ENCODE peak calls at places on chromosome 7, in six cellular contexts. One of them, this sample, is unnamed.
A peak's percentile ranks its signal among the peaks of the same experiment; 100 is the strongest.

GRCh38 chr7:92840309-92840708 is 3.9 kb upstream of the CDK6 start:
- DNase-seq in keratinocyte: no peak
- DNase-seq in fibroblast of lung: no peak
- DNase-seq in MM.1S: no peak
- DNase-seq in neural progenitor cell: peak; percentile 28
- DNase-seq in H1: no peak
- DNase-seq in this sample: no peak

GRCh38 chr7:46152671-46153070 is 231.6 kb upstream of the IGFBP3 start:
- DNase-seq in keratinocyte: no peak
- DNase-seq in fibroblast of lung: no peak
- DNase-seq in MM.1S: peak; percentile 70
- DNase-seq in neural progenitor cell: no peak
- DNase-seq in H1: no peak
- DNase-seq in this sample: peak; percentile 43

GRCh38 chr7:55261386-55261770 is 103.8 kb upstream of the LANCL2 start:
- DNase-seq in keratinocyte: no peak
- DNase-seq in fibroblast of lung: no peak
- DNase-seq in MM.1S: no peak
- DNase-seq in neural progenitor cell: no peak
- DNase-seq in H1: no peak
- DNase-seq in this sample: no peak

GRCh38 chr7:25976630-25977029 is 175.4 kb upstream of the NFE2L3 start:
- DNase-seq in keratinocyte: no peak
- DNase-seq in fibroblast of lung: no peak
- DNase-seq in MM.1S: no peak
- DNase-seq in neural progenitor cell: no peak
- DNase-seq in H1: no peak
- DNase-seq in this sample: no peak

GRCh38 chr7:12422449-12423320 is 19.0 kb upstream of the VWDE start:
- DNase-seq in keratinocyte: no peak
- DNase-seq in fibroblast of lung: peak; percentile 49
- DNase-seq in MM.1S: no peak
- DNase-seq in neural progenitor cell: no peak
- DNase-seq in H1: no peak
- DNase-seq in this sample: no peak

GRCh38 chr7:110850239-110850638 is 240.7 kb upstream of the LRRN3 start:
- DNase-seq in keratinocyte: no peak
- DNase-seq in fibroblast of lung: no peak
- DNase-seq in MM.1S: no peak
- DNase-seq in neural progenitor cell: no peak
- DNase-seq in H1: no peak
- DNase-seq in this sample: no peak

GRCh38 chr7:124411796-124412195 is 353.8 kb downstream of the GPR37 start:
- DNase-seq in keratinocyte: no peak
- DNase-seq in fibroblast of lung: no peak
- DNase-seq in MM.1S: peak; percentile 86
- DNase-seq in neural progenitor cell: no peak
- DNase-seq in H1: no peak
- DNase-seq in this sample: no peak

GRCh38 chr7:43922726-43923125 is 3.5 kb upstream of the UBE2D4 start:
- DNase-seq in keratinocyte: no peak
- DNase-seq in fibroblast of lung: no peak
- DNase-seq in MM.1S: no peak
- DNase-seq in neural progenitor cell: no peak
- DNase-seq in H1: no peak
- DNase-seq in this sample: no peak

GRCh38 chr7:47483604-47484273 is 98.2 kb downstream of the TNS3 start:
- DNase-seq in keratinocyte: no peak
- DNase-seq in fibroblast of lung: peak; percentile 74
- DNase-seq in MM.1S: no peak
- DNase-seq in neural progenitor cell: no peak
- DNase-seq in H1: no peak
- DNase-seq in this sample: peak; percentile 55

GRCh38 chr7:27249724-27250636 is 7.4 kb downstream of the EVX1 start:
- DNase-seq in keratinocyte: no peak
- DNase-seq in fibroblast of lung: no peak
- DNase-seq in MM.1S: no peak
- DNase-seq in neural progenitor cell: peak; percentile 77
- DNase-seq in H1: no peak
- DNase-seq in this sample: no peak

GRCh38 chr7:156654511-156655231 is 14.1 kb downstream of the RNF32 start:
- DNase-seq in keratinocyte: no peak
- DNase-seq in fibroblast of lung: no peak
- DNase-seq in MM.1S: no peak
- DNase-seq in neural progenitor cell: peak; percentile 58
- DNase-seq in H1: no peak
- DNase-seq in this sample: no peak

GRCh38 chr7:139854803-139855497 is 25.9 kb downstream of the TBXAS1 start:
- DNase-seq in keratinocyte: no peak
- DNase-seq in fibroblast of lung: no peak
- DNase-seq in MM.1S: no peak
- DNase-seq in neural progenitor cell: no peak
- DNase-seq in H1: no peak
- DNase-seq in this sample: no peak

GRCh38 chr7:19268737-19269136 is 123.5 kb upstream of the FERD3L start:
- DNase-seq in keratinocyte: no peak
- DNase-seq in fibroblast of lung: peak; percentile 50
- DNase-seq in MM.1S: no peak
- DNase-seq in neural progenitor cell: no peak
- DNase-seq in H1: no peak
- DNase-seq in this sample: no peak

GRCh38 chr7:111025013-111025412 is 65.9 kb upstream of the LRRN3 start:
- DNase-seq in keratinocyte: no peak
- DNase-seq in fibroblast of lung: no peak
- DNase-seq in MM.1S: peak; percentile 95
- DNase-seq in neural progenitor cell: no peak
- DNase-seq in H1: no peak
- DNase-seq in this sample: no peak

GRCh38 chr7:16062269-16062668 is 359.1 kb downstream of the CRPPA start:
- DNase-seq in keratinocyte: no peak
- DNase-seq in fibroblast of lung: peak; percentile 77
- DNase-seq in MM.1S: no peak
- DNase-seq in neural progenitor cell: no peak
- DNase-seq in H1: no peak
- DNase-seq in this sample: no peak

GRCh38 chr7:13099197-13099795 is 411.9 kb downstream of the ARL4A start:
- DNase-seq in keratinocyte: peak; percentile 13
- DNase-seq in fibroblast of lung: no peak
- DNase-seq in MM.1S: no peak
- DNase-seq in neural progenitor cell: no peak
- DNase-seq in H1: no peak
- DNase-seq in this sample: no peak

GRCh38 chr7:102875700-102876192 is 37.1 kb upstream of the LRRC17 start:
- DNase-seq in keratinocyte: peak; percentile 98
- DNase-seq in fibroblast of lung: peak; percentile 95
- DNase-seq in MM.1S: no peak
- DNase-seq in neural progenitor cell: no peak
- DNase-seq in H1: peak; percentile 10
- DNase-seq in this sample: peak; percentile 50

GRCh38 chr7:77757589-77757988 is 40.6 kb downstream of the TMEM60 start:
- DNase-seq in keratinocyte: no peak
- DNase-seq in fibroblast of lung: no peak
- DNase-seq in MM.1S: peak; percentile 15
- DNase-seq in neural progenitor cell: no peak
- DNase-seq in H1: no peak
- DNase-seq in this sample: no peak

GRCh38 chr7:1276626-1277175 is 44.0 kb downstream of the UNCX start:
- DNase-seq in keratinocyte: no peak
- DNase-seq in fibroblast of lung: no peak
- DNase-seq in MM.1S: no peak
- DNase-seq in neural progenitor cell: no peak
- DNase-seq in H1: no peak
- DNase-seq in this sample: no peak

GRCh38 chr7:6392712-6393666 is 54.8 kb downstream of the DAGLB start:
- DNase-seq in keratinocyte: peak; percentile 32
- DNase-seq in fibroblast of lung: peak; percentile 94
- DNase-seq in MM.1S: no peak
- DNase-seq in neural progenitor cell: no peak
- DNase-seq in H1: no peak
- DNase-seq in this sample: no peak

GRCh38 chr7:121369462-121369861 is 26.6 kb downstream of the FAM3C start:
- DNase-seq in keratinocyte: no peak
- DNase-seq in fibroblast of lung: peak; percentile 69
- DNase-seq in MM.1S: peak; percentile 67
- DNase-seq in neural progenitor cell: no peak
- DNase-seq in H1: no peak
- DNase-seq in this sample: no peak

GRCh38 chr7:143216151-143216550 is 5.7 kb upstream of the TAS2R40 start:
- DNase-seq in keratinocyte: no peak
- DNase-seq in fibroblast of lung: no peak
- DNase-seq in MM.1S: no peak
- DNase-seq in neural progenitor cell: no peak
- DNase-seq in H1: no peak
- DNase-seq in this sample: no peak

GRCh38 chr7:116955340-116955739 is 2.0 kb downstream of the ST7 start:
- DNase-seq in keratinocyte: no peak
- DNase-seq in fibroblast of lung: no peak
- DNase-seq in MM.1S: no peak
- DNase-seq in neural progenitor cell: no peak
- DNase-seq in H1: no peak
- DNase-seq in this sample: no peak

GRCh38 chr7:44281811-44282600 is 43.4 kb downstream of the CAMK2B start:
- DNase-seq in keratinocyte: no peak
- DNase-seq in fibroblast of lung: no peak
- DNase-seq in MM.1S: no peak
- DNase-seq in neural progenitor cell: no peak
- DNase-seq in H1: no peak
- DNase-seq in this sample: peak; percentile 38

GRCh38 chr7:155002411-155003214 is at the start of gene PAXIP1:
- DNase-seq in keratinocyte: no peak
- DNase-seq in fibroblast of lung: no peak
- DNase-seq in MM.1S: peak; percentile 77
- DNase-seq in neural progenitor cell: peak; percentile 92
- DNase-seq in H1: no peak
- DNase-seq in this sample: peak; percentile 79

GRCh38 chr7:144763291-144763690 is 72.6 kb downstream of the TPK1 start:
- DNase-seq in keratinocyte: no peak
- DNase-seq in fibroblast of lung: no peak
- DNase-seq in MM.1S: no peak
- DNase-seq in neural progenitor cell: no peak
- DNase-seq in H1: no peak
- DNase-seq in this sample: no peak

GRCh38 chr7:2607913-2608899 is 23.6 kb upstream of the TTYH3 start:
- DNase-seq in keratinocyte: no peak
- DNase-seq in fibroblast of lung: no peak
- DNase-seq in MM.1S: no peak
- DNase-seq in neural progenitor cell: no peak
- DNase-seq in H1: no peak
- DNase-seq in this sample: no peak

GRCh38 chr7:151088856-151089699 is 2.8 kb downstream of the AGAP3 start:
- DNase-seq in keratinocyte: no peak
- DNase-seq in fibroblast of lung: peak; percentile 70
- DNase-seq in MM.1S: no peak
- DNase-seq in neural progenitor cell: peak; percentile 75
- DNase-seq in H1: no peak
- DNase-seq in this sample: no peak

GRCh38 chr7:115252461-115252860 is 330.6 kb downstream of the MDFIC start:
- DNase-seq in keratinocyte: no peak
- DNase-seq in fibroblast of lung: no peak
- DNase-seq in MM.1S: no peak
- DNase-seq in neural progenitor cell: no peak
- DNase-seq in H1: no peak
- DNase-seq in this sample: no peak

GRCh38 chr7:142709921-142710320 is 39.4 kb upstream of the PRSS1 start:
- DNase-seq in keratinocyte: no peak
- DNase-seq in fibroblast of lung: no peak
- DNase-seq in MM.1S: no peak
- DNase-seq in neural progenitor cell: no peak
- DNase-seq in H1: no peak
- DNase-seq in this sample: no peak

GRCh38 chr7:149559711-149560110 is 62.1 kb upstream of the ZNF746 start:
- DNase-seq in keratinocyte: peak; percentile 38
- DNase-seq in fibroblast of lung: peak; percentile 77
- DNase-seq in MM.1S: no peak
- DNase-seq in neural progenitor cell: no peak
- DNase-seq in H1: no peak
- DNase-seq in this sample: no peak

GRCh38 chr7:107147464-107148214 is 21.2 kb upstream of the HBP1 start:
- DNase-seq in keratinocyte: no peak
- DNase-seq in fibroblast of lung: peak; percentile 57
- DNase-seq in MM.1S: peak; percentile 68
- DNase-seq in neural progenitor cell: peak; percentile 50
- DNase-seq in H1: no peak
- DNase-seq in this sample: peak; percentile 59
- TF ChIP-seq CTCF in keratinocyte: peak; percentile 67
- TF ChIP-seq CTCF in fibroblast of lung: peak; percentile 75
- TF ChIP-seq CTCF in MM.1S: peak; percentile 85
- TF ChIP-seq CTCF in neural progenitor cell: peak; percentile 68
- TF ChIP-seq CTCF in H1: peak; percentile 59
- TF ChIP-seq CTCF in this sample: peak; percentile 81

DNA sequence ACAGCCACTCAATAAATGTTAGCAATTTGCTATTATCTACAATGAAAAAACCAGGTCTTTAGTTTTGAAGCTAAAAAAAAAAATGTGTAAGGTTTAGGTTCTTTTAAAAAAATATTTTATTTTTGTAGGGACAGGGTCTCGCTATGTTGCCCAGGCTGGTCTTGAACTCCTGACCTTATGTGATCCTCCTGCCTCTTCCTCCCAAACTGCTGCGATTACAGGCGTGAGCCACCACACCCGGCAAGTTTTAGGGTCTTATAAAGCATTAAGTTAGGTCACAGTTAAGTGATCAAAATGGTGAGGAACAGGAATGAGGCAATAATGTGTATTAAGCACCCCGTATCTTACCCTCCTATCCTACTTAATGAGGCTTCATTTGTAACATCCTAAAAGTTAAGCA is 774 bp downstream of the SEM1 start:
- DNase-seq in keratinocyte: no peak
- DNase-seq in fibroblast of lung: no peak
- DNase-seq in MM.1S: no peak
- DNase-seq in neural progenitor cell: no peak
- DNase-seq in H1: no peak
- DNase-seq in this sample: no peak
- H3K9ac ChIP-seq in keratinocyte: peak overlapping the region; percentile 92
- H3K9ac ChIP-seq in fibroblast of lung: peak overlapping the region; percentile 91
- H3K9ac ChIP-seq in MM.1S: peak overlapping the region; percentile 85
- H3K9ac ChIP-seq in neural progenitor cell: peak overlapping the region; percentile 79
- H3K9ac ChIP-seq in H1: peak overlapping the region; percentile 39
- H3K9ac ChIP-seq in this sample: peak overlapping the region; percentile 79

GRCh38 chr7:41956276-41956675 is 253.4 kb upstream of the INHBA start:
- DNase-seq in keratinocyte: no peak
- DNase-seq in fibroblast of lung: no peak
- DNase-seq in MM.1S: no peak
- DNase-seq in neural progenitor cell: no peak
- DNase-seq in H1: no peak
- DNase-seq in this sample: no peak
- H3K4me3 ChIP-seq in keratinocyte: peak overlapping the region; percentile 19
- H3K4me3 ChIP-seq in fibroblast of lung: peak overlapping the region; percentile 21
- H3K4me3 ChIP-seq in MM.1S: no peak overlapping the region
- H3K4me3 ChIP-seq in neural progenitor cell: no peak overlapping the region
- H3K4me3 ChIP-seq in H1: no peak overlapping the region
- H3K4me3 ChIP-seq in this sample: no peak overlapping the region

DNA sequence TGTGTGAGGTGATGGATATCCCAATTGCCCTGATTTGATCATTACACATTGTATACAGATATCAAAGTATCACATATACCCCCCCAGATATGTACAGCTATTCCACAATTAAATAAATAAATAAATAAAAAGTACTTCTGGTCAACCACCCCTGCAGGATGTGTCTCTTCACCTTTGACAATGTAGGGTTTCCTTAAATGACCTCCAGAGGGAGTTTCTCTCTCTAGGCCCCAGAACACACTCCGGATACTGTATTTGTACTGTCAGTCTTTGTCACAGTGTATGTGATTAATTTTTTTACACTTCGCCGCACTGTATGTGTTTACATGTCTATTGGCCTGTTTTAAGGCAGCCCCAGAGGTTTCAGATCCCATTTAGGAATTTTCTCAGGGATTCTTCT is 123.6 kb downstream of the ADCYAP1R1 start:
- DNase-seq in keratinocyte: no peak
- DNase-seq in fibroblast of lung: no peak
- DNase-seq in MM.1S: no peak
- DNase-seq in neural progenitor cell: peak; percentile 11
- DNase-seq in H1: no peak
- DNase-seq in this sample: no peak
- TF ChIP-seq CTCF in keratinocyte: no peak
- TF ChIP-seq CTCF in fibroblast of lung: no peak
- TF ChIP-seq CTCF in MM.1S: peak; percentile 22
- TF ChIP-seq CTCF in neural progenitor cell: peak; percentile 44
- TF ChIP-seq CTCF in H1: peak; percentile 48
- TF ChIP-seq CTCF in this sample: peak; percentile 70

This sample was measured in endodermal cell.